ENCODE peak calls at places on chromosomes 3 and 15, in six cellular contexts. V is hypothalamus, X is HL-60, D is pulmonary artery endothelial cell, K is NCI-H510A, O is tibial artery. H is an unnamed sample.

GRCh38 chr3:115658337-115659181 is 35.2 kb downstream of the GAP43 start:
- DNase-seq in V (peak), X (peak), D (peak), K (peak), O (peak), H (peak)

GRCh38 chr15:78108300-78109084 is 16.1 kb downstream of the SH2D7 start:
- DNase-seq in V (peak), X (peak), D (peak), K (peak), O (peak), H (no peak)

GRCh38 chr15:52284164-52284563 is 11.4 kb downstream of the MYO5C start:
- DNase-seq in V (no peak), X (no peak), D (no peak), K (no peak), O (no peak), H (no peak)

GRCh38 chr3:61236556-61236955 is 14.7 kb downstream of the FHIT start:
- DNase-seq in V (no peak), X (no peak), D (no peak), K (no peak), O (no peak), H (no peak)

GRCh38 chr15:80317389-80318169 is 65.6 kb upstream of the CTXND1 start:
- DNase-seq in V (peak), X (no peak), D (no peak), K (no peak), O (no peak), H (no peak)

GRCh38 chr3:64152100-64152499 is 73.2 kb downstream of the PRICKLE2 start:
- DNase-seq in V (peak), X (no peak), D (no peak), K (no peak), O (peak), H (no peak)

GRCh38 chr3:11719406-11720219 is 75.9 kb upstream of the VGLL4 start:
- DNase-seq in V (peak), X (no peak), D (no peak), K (peak), O (peak), H (peak)

GRCh38 chr15:81877533-81878227 is 168.1 kb downstream of the MEX3B start:
- DNase-seq in V (no peak), X (no peak), D (no peak), K (no peak), O (no peak), H (no peak)

GRCh38 chr3:139552632-139553335 is 13.2 kb upstream of the RBP1 start:
- DNase-seq in V (peak), X (no peak), D (no peak), K (no peak), O (no peak), H (no peak)

GRCh38 chr3:127456471-127457093 is 134.0 kb downstream of the TPRA1 start:
- DNase-seq in V (peak), X (no peak), D (peak), K (no peak), O (peak), H (no peak)

GRCh38 chr15:49225572-49226281 is 55.7 kb downstream of the GALK2 start:
- DNase-seq in V (no peak), X (no peak), D (no peak), K (no peak), O (no peak), H (no peak)

GRCh38 chr3:169575381-169575780 is 88.1 kb downstream of the MECOM start:
- DNase-seq in V (peak), X (no peak), D (peak), K (no peak), O (no peak), H (no peak)

GRCh38 chr15:84772467-84772866 is 24.1 kb downstream of the ZNF592 start:
- DNase-seq in V (no peak), X (peak), D (no peak), K (no peak), O (no peak), H (no peak)

GRCh38 chr15:63156708-63157065 is 590 bp downstream of the RPS27L start:
- DNase-seq in V (peak), X (peak), D (no peak), K (no peak), O (peak), H (no peak)

GRCh38 chr3:113912551-113913246 is 35.1 kb upstream of the ZDHHC23 start:
- DNase-seq in V (no peak), X (peak), D (peak), K (peak), O (no peak), H (peak)

GRCh38 chr3:4712109-4712508 is 219.0 kb downstream of the ITPR1 start:
- DNase-seq in V (no peak), X (peak), D (no peak), K (peak), O (no peak), H (no peak)

GRCh38 chr3:178297204-178297603 is 239.0 kb upstream of the KCNMB2 start:
- DNase-seq in V (no peak), X (no peak), D (no peak), K (no peak), O (no peak), H (no peak)

GRCh38 chr3:152271465-152272035 is 2.8 kb downstream of the MBNL1 start:
- DNase-seq in V (no peak), X (no peak), D (no peak), K (no peak), O (no peak), H (no peak)

GRCh38 chr15:80825361-80826030 is 46.3 kb downstream of the CEMIP start:
- DNase-seq in V (no peak), X (no peak), D (no peak), K (no peak), O (no peak), H (no peak)

GRCh38 chr15:74270854-74271520 is 34.9 kb downstream of the CCDC33 start:
- DNase-seq in V (no peak), X (no peak), D (no peak), K (no peak), O (no peak), H (no peak)

GRCh38 chr3:149462653-149463052 is 11.8 kb upstream of the TM4SF4 start:
- DNase-seq in V (no peak), X (no peak), D (no peak), K (no peak), O (no peak), H (no peak)

GRCh38 chr3:31813197-31813596 is 167.9 kb downstream of the OSBPL10 start:
- DNase-seq in V (no peak), X (no peak), D (no peak), K (no peak), O (no peak), H (no peak)

GRCh38 chr3:155853214-155854146 is 747 bp downstream of the SLC33A1 start:
- DNase-seq in V (peak), X (peak), D (no peak), K (no peak), O (peak), H (no peak)

GRCh38 chr3:140917769-140918168 is 23.9 kb upstream of the SLC25A36 start:
- DNase-seq in V (no peak), X (no peak), D (no peak), K (no peak), O (no peak), H (no peak)

GRCh38 chr15:36924076-36924475 is 176.3 kb downstream of the MEIS2 start:
- DNase-seq in V (no peak), X (no peak), D (no peak), K (no peak), O (no peak), H (no peak)

GRCh38 chr3:30720586-30721313 is 114.3 kb downstream of the TGFBR2 start:
- DNase-seq in V (no peak), X (no peak), D (no peak), K (no peak), O (no peak), H (no peak)

H was measured in NCI-H1930.